ENCODE peak calls at places on chromosome 6, in six cellular contexts. One of them, this sample, is unnamed.

GRCh38 chr6:15243994-15244604 is 1.8 kb upstream of the JARID2 start:
- DNase-seq in colonic mucosa: peak; percentile 31
- DNase-seq in PC-3: no peak
- DNase-seq in adrenal gland: peak; percentile 60
- DNase-seq in uterus: no peak
- DNase-seq in spleen: peak; percentile 49
- DNase-seq in this sample: no peak

GRCh38 chr6:164048840-164049239 is 634.3 kb downstream of the QKI start:
- DNase-seq in colonic mucosa: no peak
- DNase-seq in PC-3: peak; percentile 3
- DNase-seq in adrenal gland: no peak
- DNase-seq in uterus: no peak
- DNase-seq in spleen: no peak
- DNase-seq in this sample: no peak

GRCh38 chr6:1958257-1958656 is 287.1 kb downstream of the GMDS start:
- DNase-seq in colonic mucosa: no peak
- DNase-seq in PC-3: no peak
- DNase-seq in adrenal gland: no peak
- DNase-seq in uterus: no peak
- DNase-seq in spleen: no peak
- DNase-seq in this sample: no peak

GRCh38 chr6:129981598-129981997 is 36.8 kb upstream of the L3MBTL3 start:
- DNase-seq in colonic mucosa: no peak
- DNase-seq in PC-3: peak; percentile 22
- DNase-seq in adrenal gland: no peak
- DNase-seq in uterus: no peak
- DNase-seq in spleen: no peak
- DNase-seq in this sample: no peak

GRCh38 chr6:145214570-145214969 is 520.8 kb downstream of the EPM2A start:
- DNase-seq in colonic mucosa: no peak
- DNase-seq in PC-3: peak; percentile 53
- DNase-seq in adrenal gland: no peak
- DNase-seq in uterus: no peak
- DNase-seq in spleen: no peak
- DNase-seq in this sample: no peak

GRCh38 chr6:41040101-41040910 is 1.3 kb upstream of the UNC5CL start:
- DNase-seq in colonic mucosa: peak; percentile 77
- DNase-seq in PC-3: peak; percentile 74
- DNase-seq in adrenal gland: no peak
- DNase-seq in uterus: no peak
- DNase-seq in spleen: no peak
- DNase-seq in this sample: no peak

GRCh38 chr6:132218063-132218696 is 183.1 kb downstream of the MOXD1 start:
- DNase-seq in colonic mucosa: no peak
- DNase-seq in PC-3: peak; percentile 42
- DNase-seq in adrenal gland: no peak
- DNase-seq in uterus: no peak
- DNase-seq in spleen: no peak
- DNase-seq in this sample: peak; percentile 23

GRCh38 chr6:5086294-5086890 is 1.3 kb downstream of the PPP1R3G start:
- DNase-seq in colonic mucosa: no peak
- DNase-seq in PC-3: no peak
- DNase-seq in adrenal gland: peak; percentile 49
- DNase-seq in uterus: no peak
- DNase-seq in spleen: no peak
- DNase-seq in this sample: no peak

GRCh38 chr6:28245206-28245941 is 6.7 kb downstream of the ZKSCAN4 start:
- DNase-seq in colonic mucosa: no peak
- DNase-seq in PC-3: no peak
- DNase-seq in adrenal gland: no peak
- DNase-seq in uterus: no peak
- DNase-seq in spleen: no peak
- DNase-seq in this sample: no peak

GRCh38 chr6:36387440-36388303 is at the start of gene ETV7:
- DNase-seq in colonic mucosa: peak; percentile 67
- DNase-seq in PC-3: peak; percentile 20
- DNase-seq in adrenal gland: peak; percentile 61
- DNase-seq in uterus: peak; percentile 25
- DNase-seq in spleen: peak; percentile 84
- DNase-seq in this sample: no peak

GRCh38 chr6:147530132-147531060 is 21.9 kb downstream of the SAMD5 start:
- DNase-seq in colonic mucosa: peak; percentile 46
- DNase-seq in PC-3: peak; percentile 2
- DNase-seq in adrenal gland: no peak
- DNase-seq in uterus: no peak
- DNase-seq in spleen: no peak
- DNase-seq in this sample: no peak

GRCh38 chr6:135880066-135880972 is 28.8 kb downstream of the PDE7B start:
- DNase-seq in colonic mucosa: peak; percentile 26
- DNase-seq in PC-3: peak; percentile 60
- DNase-seq in adrenal gland: no peak
- DNase-seq in uterus: no peak
- DNase-seq in spleen: no peak
- DNase-seq in this sample: no peak

GRCh38 chr6:30321692-30322388 is 4.9 kb upstream of the TRIM39 start:
- DNase-seq in colonic mucosa: no peak
- DNase-seq in PC-3: no peak
- DNase-seq in adrenal gland: no peak
- DNase-seq in uterus: no peak
- DNase-seq in spleen: no peak
- DNase-seq in this sample: no peak

GRCh38 chr6:106976270-106976669 is 1.7 kb upstream of the CD24 start:
- DNase-seq in colonic mucosa: peak; percentile 70
- DNase-seq in PC-3: peak; percentile 60
- DNase-seq in adrenal gland: no peak
- DNase-seq in uterus: no peak
- DNase-seq in spleen: no peak
- DNase-seq in this sample: no peak

GRCh38 chr6:98382246-98382645 is 452.1 kb upstream of the POU3F2 start:
- DNase-seq in colonic mucosa: no peak
- DNase-seq in PC-3: no peak
- DNase-seq in adrenal gland: no peak
- DNase-seq in uterus: no peak
- DNase-seq in spleen: no peak
- DNase-seq in this sample: no peak

GRCh38 chr6:133587841-133588240 is 301.1 kb upstream of the TCF21 start:
- DNase-seq in colonic mucosa: no peak
- DNase-seq in PC-3: no peak
- DNase-seq in adrenal gland: no peak
- DNase-seq in uterus: no peak
- DNase-seq in spleen: no peak
- DNase-seq in this sample: peak; percentile 70

GRCh38 chr6:85191656-85192055 is 258.2 kb upstream of the NT5E start:
- DNase-seq in colonic mucosa: no peak
- DNase-seq in PC-3: no peak
- DNase-seq in adrenal gland: no peak
- DNase-seq in uterus: no peak
- DNase-seq in spleen: no peak
- DNase-seq in this sample: no peak

GRCh38 chr6:156053626-156054025 is 598.0 kb upstream of the NOX3 start:
- DNase-seq in colonic mucosa: no peak
- DNase-seq in PC-3: no peak
- DNase-seq in adrenal gland: no peak
- DNase-seq in uterus: no peak
- DNase-seq in spleen: no peak
- DNase-seq in this sample: no peak

GRCh38 chr6:3457710-3458605 is 1.1 kb upstream of the SLC22A23 start:
- DNase-seq in colonic mucosa: peak; percentile 79
- DNase-seq in PC-3: peak; percentile 69
- DNase-seq in adrenal gland: no peak
- DNase-seq in uterus: peak; percentile 28
- DNase-seq in spleen: no peak
- DNase-seq in this sample: no peak

GRCh38 chr6:47083586-47084047 is 41.5 kb upstream of the ADGRF1 start:
- DNase-seq in colonic mucosa: peak; percentile 89
- DNase-seq in PC-3: peak; percentile 47
- DNase-seq in adrenal gland: peak; percentile 97
- DNase-seq in uterus: peak; percentile 97
- DNase-seq in spleen: peak; percentile 82
- DNase-seq in this sample: peak; percentile 38

GRCh38 chr6:56690519-56691200 is 48.0 kb upstream of the DST start:
- DNase-seq in colonic mucosa: no peak
- DNase-seq in PC-3: peak; percentile 84
- DNase-seq in adrenal gland: no peak
- DNase-seq in uterus: no peak
- DNase-seq in spleen: no peak
- DNase-seq in this sample: no peak

DNA sequence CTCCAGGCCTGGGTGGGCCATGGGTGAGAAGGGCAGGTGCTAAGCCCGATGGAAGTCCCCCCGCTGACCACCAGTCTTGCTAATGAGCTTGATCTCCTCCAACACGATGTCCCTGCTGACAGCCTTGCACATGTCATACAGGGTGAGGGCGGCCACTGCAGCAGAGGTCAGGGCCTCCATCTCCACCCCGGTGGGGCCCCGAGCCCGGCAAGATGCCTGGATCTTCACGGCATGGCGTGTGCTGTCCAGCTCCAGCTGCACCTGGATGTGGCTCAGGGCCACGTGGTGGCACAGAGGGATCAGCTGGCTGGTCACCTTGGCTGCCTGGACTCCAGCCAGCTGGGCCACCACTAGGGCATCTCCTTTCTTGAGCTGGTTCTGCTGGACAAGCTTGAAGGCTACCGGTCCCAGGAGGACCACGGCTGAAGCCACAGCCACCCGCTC is 27.9 kb downstream of the MOCS1 start:
- DNase-seq in colonic mucosa: no peak
- DNase-seq in PC-3: no peak
- DNase-seq in adrenal gland: no peak
- DNase-seq in uterus: no peak
- DNase-seq in spleen: peak; percentile 55
- DNase-seq in this sample: no peak
- TF ChIP-seq CTCF in colonic mucosa: no peak
- TF ChIP-seq CTCF in PC-3: no peak
- TF ChIP-seq CTCF in adrenal gland: no peak
- TF ChIP-seq CTCF in uterus: no peak
- TF ChIP-seq CTCF in spleen: no peak
- TF ChIP-seq CTCF in this sample: no peak

GRCh38 chr6:53264915-53265615 is 83.7 kb downstream of the ELOVL5 start:
- DNase-seq in colonic mucosa: no peak
- DNase-seq in PC-3: no peak
- DNase-seq in adrenal gland: no peak
- DNase-seq in uterus: no peak
- DNase-seq in spleen: no peak
- DNase-seq in this sample: no peak
- H3K27ac ChIP-seq in colonic mucosa: no peak overlapping the region
- H3K27ac ChIP-seq in PC-3: no peak overlapping the region
- H3K27ac ChIP-seq in adrenal gland: peak overlapping the region; percentile 35
- H3K27ac ChIP-seq in uterus: no peak overlapping the region
- H3K27ac ChIP-seq in spleen: peak overlapping the region; percentile 10
- H3K27ac ChIP-seq in this sample: no peak overlapping the region

DNA sequence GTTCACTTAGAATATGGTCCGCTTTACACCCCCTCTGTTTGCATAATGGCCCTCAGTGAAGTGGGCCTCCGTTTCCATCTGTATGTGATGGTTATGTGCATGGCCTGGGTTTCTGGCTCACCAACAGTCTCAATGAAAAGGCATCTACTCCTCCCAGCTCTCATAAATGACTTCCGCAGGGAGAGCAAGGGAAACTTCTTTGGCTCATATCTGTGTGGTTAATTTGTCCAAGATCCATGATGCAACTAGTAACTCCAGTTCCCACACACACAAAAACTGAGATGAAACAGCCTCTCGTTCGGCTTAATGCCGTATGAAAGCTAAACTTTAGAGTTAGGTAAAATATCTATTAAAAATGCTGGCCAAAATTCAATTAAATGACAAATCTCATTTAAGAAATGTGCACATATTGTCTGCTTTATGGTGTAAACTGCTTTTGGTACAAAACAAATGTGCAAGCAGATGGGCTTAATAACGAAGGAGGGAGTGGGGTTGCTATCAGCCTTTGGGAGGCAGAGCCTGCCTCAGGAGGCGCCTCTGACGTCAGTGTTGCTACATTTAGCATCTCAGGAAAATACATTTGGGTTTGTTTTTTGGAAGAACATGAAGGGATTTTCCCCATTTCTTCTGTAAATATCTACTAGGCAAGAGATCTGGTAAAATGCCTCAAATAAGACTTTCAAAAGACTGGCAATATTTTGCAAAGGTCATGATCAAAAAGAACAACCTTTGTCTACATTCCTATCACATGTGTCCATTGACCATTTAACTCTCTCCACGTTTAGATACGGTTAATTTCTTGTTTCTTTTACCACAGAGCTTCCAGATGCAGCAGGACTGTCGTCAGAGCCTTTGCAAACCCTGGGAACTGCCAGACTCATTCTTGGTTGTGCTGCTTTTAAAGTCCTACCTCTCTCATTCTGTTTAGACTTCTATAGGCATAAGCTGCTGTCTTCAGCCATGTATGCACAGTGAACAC is 96.8 kb downstream of the ARMC2 start:
- DNase-seq in colonic mucosa: no peak
- DNase-seq in PC-3: no peak
- DNase-seq in adrenal gland: peak; percentile 75
- DNase-seq in uterus: peak; percentile 89
- DNase-seq in spleen: no peak
- DNase-seq in this sample: peak; percentile 62
- H3K4me3 ChIP-seq in colonic mucosa: no peak overlapping the region
- H3K4me3 ChIP-seq in PC-3: no peak overlapping the region
- H3K4me3 ChIP-seq in adrenal gland: no peak overlapping the region
- H3K4me3 ChIP-seq in uterus: no peak overlapping the region
- H3K4me3 ChIP-seq in spleen: no peak overlapping the region
- H3K4me3 ChIP-seq in this sample: peak overlapping the region; percentile 10

GRCh38 chr6:139369568-139370046 is 4.8 kb downstream of the CITED2 start:
- DNase-seq in colonic mucosa: no peak
- DNase-seq in PC-3: peak; percentile 59
- DNase-seq in adrenal gland: peak; percentile 59
- DNase-seq in uterus: no peak
- DNase-seq in spleen: no peak
- DNase-seq in this sample: no peak
- TF ChIP-seq CTCF in colonic mucosa: peak; percentile 61
- TF ChIP-seq CTCF in PC-3: peak; percentile 78
- TF ChIP-seq CTCF in adrenal gland: peak; percentile 77
- TF ChIP-seq CTCF in uterus: peak; percentile 64
- TF ChIP-seq CTCF in spleen: peak; percentile 76
- TF ChIP-seq CTCF in this sample: peak; percentile 73

GRCh38 chr6:21078497-21078896 is 515.1 kb upstream of the SOX4 start:
- DNase-seq in colonic mucosa: no peak
- DNase-seq in PC-3: no peak
- DNase-seq in adrenal gland: no peak
- DNase-seq in uterus: no peak
- DNase-seq in spleen: no peak
- DNase-seq in this sample: no peak

GRCh38 chr6:21080221-21080620 is 513.3 kb upstream of the SOX4 start:
- DNase-seq in colonic mucosa: peak; percentile 35
- DNase-seq in PC-3: no peak
- DNase-seq in adrenal gland: no peak
- DNase-seq in uterus: no peak
- DNase-seq in spleen: no peak
- DNase-seq in this sample: no peak

GRCh38 chr6:21082091-21082490 is 511.5 kb upstream of the SOX4 start:
- DNase-seq in colonic mucosa: no peak
- DNase-seq in PC-3: no peak
- DNase-seq in adrenal gland: no peak
- DNase-seq in uterus: no peak
- DNase-seq in spleen: no peak
- DNase-seq in this sample: no peak

GRCh38 chr6:21075986-21076385 is 517.6 kb upstream of the SOX4 start:
- DNase-seq in colonic mucosa: no peak
- DNase-seq in PC-3: no peak
- DNase-seq in adrenal gland: no peak
- DNase-seq in uterus: no peak
- DNase-seq in spleen: no peak
- DNase-seq in this sample: no peak

GRCh38 chr6:21079468-21080048 is 514.0 kb upstream of the SOX4 start:
- DNase-seq in colonic mucosa: no peak
- DNase-seq in PC-3: no peak
- DNase-seq in adrenal gland: no peak
- DNase-seq in uterus: no peak
- DNase-seq in spleen: no peak
- DNase-seq in this sample: no peak
- H3K27ac ChIP-seq in colonic mucosa: no peak overlapping the region
- H3K27ac ChIP-seq in PC-3: no peak overlapping the region
- H3K27ac ChIP-seq in adrenal gland: no peak overlapping the region
- H3K27ac ChIP-seq in uterus: no peak overlapping the region
- H3K27ac ChIP-seq in spleen: no peak overlapping the region
- H3K27ac ChIP-seq in this sample: no peak overlapping the region